ENCODE peak calls at places on chromosome 1, in nine cellular contexts. P is PC-9, I is neural crest cell, Z is suprapubic skin, U is Daoy, K is NCI-H226, N is cardiac fibroblast, S is HTR-8/SVneo, V is osteocyte. B is an unnamed sample.

GRCh38 chr1:117540532-117540931 is 65.3 kb upstream of the TENT5C start:
- DNase-seq in P (no peak), I (no peak), Z (no peak), U (no peak), K (no peak), N (no peak), S (no peak), V (no peak), B (no peak)

GRCh38 chr1:91763252-91763651 is 122.7 kb downstream of the TGFBR3 start:
- DNase-seq in P (no peak), I (no peak), Z (no peak), U (no peak), K (no peak), N (no peak), S (no peak), V (no peak), B (no peak)

GRCh38 chr1:36350659-36351171 is 27.3 kb upstream of the EVA1B start:
- DNase-seq in P (peak), I (no peak), Z (no peak), U (peak), K (peak), N (peak), S (peak), V (peak), B (no peak)

GRCh38 chr1:201461193-201461657 is 7.8 kb downstream of the PHLDA3 start:
- DNase-seq in P (peak), I (no peak), Z (no peak), U (peak), K (peak), N (peak), S (peak), V (no peak), B (no peak)

GRCh38 chr1:99659755-99660210 is 13.9 kb downstream of the PALMD start:
- DNase-seq in P (peak), I (no peak), Z (no peak), U (peak), K (peak), N (peak), S (no peak), V (no peak), B (no peak)

GRCh38 chr1:197467881-197468280 is 199.8 kb downstream of the CRB1 start:
- DNase-seq in P (no peak), I (no peak), Z (no peak), U (peak), K (peak), N (peak), S (no peak), V (no peak), B (no peak)

GRCh38 chr1:74697832-74698231 is 24.2 kb upstream of the ERICH3 start:
- DNase-seq in P (no peak), I (no peak), Z (no peak), U (no peak), K (no peak), N (no peak), S (no peak), V (no peak), B (no peak)

GRCh38 chr1:223271085-223271781 is 92.7 kb downstream of the SUSD4 start:
- DNase-seq in P (no peak), I (no peak), Z (no peak), U (no peak), K (no peak), N (no peak), S (no peak), V (no peak), B (no peak)

GRCh38 chr1:2868571-2868970 is 67.1 kb upstream of the TTC34 start:
- DNase-seq in P (no peak), I (no peak), Z (no peak), U (no peak), K (no peak), N (no peak), S (no peak), V (no peak), B (no peak)

GRCh38 chr1:48673725-48674124 is 103.0 kb downstream of the BEND5 start:
- DNase-seq in P (no peak), I (no peak), Z (no peak), U (peak), K (no peak), N (no peak), S (no peak), V (no peak), B (no peak)

GRCh38 chr1:183571678-183572268 is 18.5 kb downstream of the NCF2 start:
- DNase-seq in P (no peak), I (no peak), Z (no peak), U (no peak), K (no peak), N (peak), S (no peak), V (no peak), B (no peak)

GRCh38 chr1:76541618-76542017 is 325.7 kb upstream of the ST6GALNAC5 start:
- DNase-seq in P (no peak), I (no peak), Z (no peak), U (no peak), K (no peak), N (no peak), S (no peak), V (no peak), B (no peak)

GRCh38 chr1:9242338-9242969 is 7.9 kb downstream of the H6PD start:
- DNase-seq in P (no peak), I (no peak), Z (peak), U (no peak), K (peak), N (no peak), S (no peak), V (no peak), B (peak)

GRCh38 chr1:220841293-220841692 is 38.0 kb upstream of the HLX start:
- DNase-seq in P (no peak), I (no peak), Z (no peak), U (no peak), K (no peak), N (no peak), S (no peak), V (no peak), B (no peak)

GRCh38 chr1:32813941-32814739 is 3.0 kb downstream of the YARS1 start:
- DNase-seq in P (no peak), I (no peak), Z (no peak), U (peak), K (no peak), N (peak), S (no peak), V (no peak), B (no peak)

GRCh38 chr1:204990721-204991341 is 52.2 kb upstream of the CNTN2 start:
- DNase-seq in P (no peak), I (no peak), Z (no peak), U (no peak), K (no peak), N (no peak), S (no peak), V (no peak), B (no peak)

GRCh38 chr1:89516055-89516454 is 8.6 kb upstream of the LRRC8B start:
- DNase-seq in P (peak), I (no peak), Z (no peak), U (peak), K (peak), N (peak), S (no peak), V (no peak), B (no peak)

GRCh38 chr1:98129486-98129885 is 208.7 kb upstream of the DPYD start:
- DNase-seq in P (no peak), I (no peak), Z (no peak), U (no peak), K (peak), N (no peak), S (no peak), V (no peak), B (no peak)

GRCh38 chr1:168734271-168734670 is 5.3 kb upstream of the DPT start:
- DNase-seq in P (no peak), I (no peak), Z (no peak), U (no peak), K (no peak), N (no peak), S (no peak), V (no peak), B (no peak)

GRCh38 chr1:26469558-26469957 is 2.7 kb upstream of the HMGN2 start:
- DNase-seq in P (no peak), I (no peak), Z (no peak), U (no peak), K (no peak), N (no peak), S (no peak), V (no peak), B (no peak)

GRCh38 chr1:118928739-118929554 is 59.2 kb downstream of the TBX15 start:
- DNase-seq in P (no peak), I (peak), Z (no peak), U (peak), K (no peak), N (peak), S (no peak), V (no peak), B (no peak)

GRCh38 chr1:109392788-109393580 is 4.7 kb downstream of the SORT1 start:
- DNase-seq in P (no peak), I (peak), Z (no peak), U (peak), K (no peak), N (peak), S (no peak), V (no peak), B (peak)

GRCh38 chr1:219066098-219066497 is 107.6 kb upstream of the LYPLAL1 start:
- DNase-seq in P (no peak), I (no peak), Z (no peak), U (no peak), K (no peak), N (no peak), S (no peak), V (no peak), B (no peak)

GRCh38 chr1:71770121-71770520 is 512.2 kb downstream of the NEGR1 start:
- DNase-seq in P (no peak), I (no peak), Z (no peak), U (no peak), K (peak), N (peak), S (no peak), V (no peak), B (no peak)

GRCh38 chr1:238476881-238477280 is 586.2 kb upstream of the ZP4 start:
- DNase-seq in P (no peak), I (no peak), Z (no peak), U (no peak), K (no peak), N (no peak), S (no peak), V (no peak), B (no peak)

GRCh38 chr1:99374109-99374508 is 109.8 kb downstream of the PLPPR4 start:
- DNase-seq in P (no peak), I (no peak), Z (no peak), U (no peak), K (no peak), N (no peak), S (no peak), V (no peak), B (no peak)

GRCh38 chr1:150546294-150546937 is 2.8 kb upstream of the ADAMTSL4 start:
- DNase-seq in P (no peak), I (no peak), Z (no peak), U (no peak), K (no peak), N (no peak), S (no peak), V (no peak), B (no peak)

GRCh38 chr1:41810446-41810845 is 108.3 kb downstream of the HIVEP3 start:
- DNase-seq in P (peak), I (peak), Z (no peak), U (peak), K (peak), N (peak), S (peak), V (no peak), B (no peak)

GRCh38 chr1:171433451-171433850 is 51.9 kb upstream of the PRRC2C start:
- DNase-seq in P (no peak), I (no peak), Z (no peak), U (peak), K (no peak), N (peak), S (peak), V (no peak), B (no peak)

GRCh38 chr1:19512545-19512944 is 27.2 kb upstream of the CAPZB start:
- DNase-seq in P (no peak), I (no peak), Z (no peak), U (peak), K (peak), N (peak), S (no peak), V (no peak), B (no peak)

GRCh38 chr1:234699795-234700665 is 90.1 kb upstream of the IRF2BP2 start:
- DNase-seq in P (no peak), I (no peak), Z (no peak), U (peak), K (no peak), N (peak), S (peak), V (peak), B (no peak)

GRCh38 chr1:85295006-85295431 is 18.6 kb upstream of the BCL10 start:
- DNase-seq in P (peak), I (no peak), Z (no peak), U (peak), K (peak), N (no peak), S (no peak), V (no peak), B (no peak)

GRCh38 chr1:67228791-67229190 is 62.5 kb downstream of the IL23R start:
- DNase-seq in P (no peak), I (no peak), Z (no peak), U (no peak), K (no peak), N (no peak), S (no peak), V (no peak), B (no peak)

GRCh38 chr1:22747021-22747734 is 36.5 kb downstream of the EPHB2 start:
- DNase-seq in P (peak), I (no peak), Z (no peak), U (peak), K (peak), N (peak), S (peak), V (no peak), B (no peak)

GRCh38 chr1:36411674-36412648 is 14.3 kb upstream of the LSM10 start:
- DNase-seq in P (no peak), I (no peak), Z (no peak), U (peak), K (peak), N (peak), S (no peak), V (no peak), B (no peak)

GRCh38 chr1:94329986-94330385 is 88.2 kb upstream of the ABCD3 start:
- DNase-seq in P (no peak), I (no peak), Z (no peak), U (peak), K (no peak), N (peak), S (peak), V (no peak), B (no peak)

GRCh38 chr1:6440198-6441126 is 15.9 kb downstream of the ESPN start:
- DNase-seq in P (peak), I (no peak), Z (no peak), U (peak), K (peak), N (peak), S (peak), V (no peak), B (no peak)

GRCh38 chr1:241485554-241485992 is 34.0 kb downstream of the FH start:
- DNase-seq in P (no peak), I (no peak), Z (no peak), U (peak), K (no peak), N (peak), S (peak), V (no peak), B (no peak)